ENCODE peak calls at places on chromosome 1, in four cellular contexts. D is heart right ventricle, M is endothelial cell of umbilical vein, Z is AG04450. C is an unnamed sample. For H3K9me3, the result is how much of the 10 kb centered on the place peaks cover.

GRCh38 chr1:232457607-232458006 is 172.3 kb downstream of the SIPA1L2 start:
- DNase-seq in M (no peak), D (no peak), Z (no peak), C (no peak)

GRCh38 chr1:2132222-2133038 is 62.1 kb downstream of the FAAP20 start:
- DNase-seq in Z (no peak), M (peak), D (peak), C (no peak)

GRCh38 chr1:41626146-41626545 is 141.7 kb upstream of the EDN2 start:
- DNase-seq in M (no peak), Z (no peak), D (no peak), C (no peak)

GRCh38 chr1:198520524-198521254 is 19.8 kb downstream of the ATP6V1G3 start:
- DNase-seq in Z (no peak), M (no peak), D (no peak), C (no peak)

GRCh38 chr1:92030701-92031107 is 919 bp downstream of the EPHX4 start:
- DNase-seq in M (peak), D (no peak), Z (no peak), C (no peak)

GRCh38 chr1:179889619-179890018 is 7.5 kb downstream of the TOR1AIP1 start:
- DNase-seq in M (no peak), Z (no peak), D (no peak), C (no peak)

GRCh38 chr1:3587133-3587733 is 24.1 kb downstream of the MEGF6 start:
- DNase-seq in Z (no peak), D (no peak), M (no peak), C (no peak)

GRCh38 chr1:172993640-172994039 is 57.1 kb downstream of the TNFSF18 start:
- DNase-seq in Z (peak), M (no peak), D (no peak), C (no peak)

GRCh38 chr1:57986432-57986831 is 560.1 kb downstream of the OMA1 start:
- DNase-seq in Z (no peak), D (no peak), M (no peak), C (no peak)

GRCh38 chr1:151457911-151458882 is 1.1 kb downstream of the POGZ start:
- DNase-seq in Z (peak), D (peak), M (peak), C (peak)

GRCh38 chr1:200880212-200880611 is 7.4 kb downstream of the GPR25 start:
- DNase-seq in M (no peak), Z (no peak), D (no peak), C (no peak)

GRCh38 chr1:89114662-89115061 is 11.3 kb downstream of the GBP2 start:
- DNase-seq in Z (no peak), M (no peak), D (no peak), C (no peak)

GRCh38 chr1:8426996-8427395 is 109.1 kb downstream of the SLC45A1 start:
- DNase-seq in D (no peak), M (no peak), Z (no peak), C (no peak)

GRCh38 chr1:178133291-178133989 is 39.5 kb downstream of the RASAL2 start:
- DNase-seq in D (no peak), M (no peak), Z (no peak), C (no peak)

GRCh38 chr1:224495861-224496260 is 61.3 kb upstream of the WDR26 start:
- DNase-seq in Z (no peak), D (no peak), M (no peak), C (no peak)

GRCh38 chr1:180911640-180912161 is 996 bp upstream of the KIAA1614 start:
- DNase-seq in Z (no peak), D (no peak), M (no peak), C (no peak)

GRCh38 chr1:153616144-153616884 is at the start of gene S100A14:
- DNase-seq in M (no peak), D (peak), Z (no peak), C (no peak)

GRCh38 chr1:11944358-11944981 is 10.0 kb downstream of the PLOD1 start:
- DNase-seq in D (no peak), M (no peak), Z (no peak), C (no peak)

GRCh38 chr1:18110968-18111367 is 3.4 kb downstream of the IGSF21 start:
- DNase-seq in D (peak), Z (no peak), M (no peak), C (no peak)

GRCh38 chr1:18110598-18110939 is 3.0 kb downstream of the IGSF21 start:
- DNase-seq in Z (no peak), M (no peak), D (peak), C (no peak)

GRCh38 chr1:18108313-18109057 is 887 bp downstream of the IGSF21 start:
- DNase-seq in M (no peak), Z (no peak), D (no peak), C (no peak)

GRCh38 chr1:18109058-18109755 is 1.6 kb downstream of the IGSF21 start:
- DNase-seq in D (peak), M (no peak), Z (no peak), C (no peak)

GRCh38 chr1:18109756-18110597 is 2.4 kb downstream of the IGSF21 start:
- DNase-seq in D (peak), M (no peak), Z (no peak), C (no peak)
- TF ChIP-seq CTCF in D (no peak), M (no peak), Z (no peak), C (no peak)

DNA sequence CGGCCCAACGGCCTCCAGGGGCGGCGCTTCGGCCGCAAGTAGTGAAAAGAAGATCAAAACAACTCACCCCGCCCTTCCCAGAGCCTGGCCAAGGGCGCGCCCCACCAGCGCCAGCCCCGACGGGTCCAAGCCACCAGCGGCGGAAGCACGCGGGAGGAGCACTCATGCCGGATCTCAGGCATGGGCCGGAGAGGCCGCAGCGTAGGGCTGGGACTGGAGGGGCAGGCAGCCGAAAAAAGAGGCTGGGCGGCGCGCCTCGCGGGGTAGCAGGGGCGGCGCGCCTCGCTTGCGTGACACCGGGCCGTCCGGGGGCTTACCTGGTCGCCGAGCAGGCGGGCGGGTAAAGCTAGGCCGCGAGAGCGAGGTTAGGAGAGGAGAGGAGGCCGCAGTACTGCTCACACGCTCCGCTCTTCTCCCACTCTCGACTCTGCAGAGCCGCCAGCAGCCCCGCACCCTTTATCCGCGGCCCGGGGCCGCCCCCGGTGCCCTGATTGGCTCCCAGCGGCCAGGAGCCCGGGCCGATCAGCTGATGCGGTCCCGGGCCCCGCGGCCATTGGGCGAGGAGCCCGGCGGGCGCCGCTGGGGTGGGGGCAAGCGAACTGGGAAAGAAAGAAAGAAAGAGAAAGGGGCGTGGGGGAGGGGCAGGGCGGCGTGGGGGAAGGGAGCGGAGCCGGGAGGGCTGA is at the start of gene GLUL:
- DNase-seq in Z (peak), M (peak), D (peak), C (peak)
- H3K27ac ChIP-seq in Z (peak), M (peak), D (peak), C (peak)

GRCh38 chr1:115641762-115642167 is at the start of gene VANGL1:
- DNase-seq in D (peak), M (peak), Z (no peak), C (peak)

GRCh38 chr1:115642168-115643072 is 650 bp downstream of the VANGL1 start:
- DNase-seq in M (peak), Z (no peak), D (peak), C (no peak)

GRCh38 chr1:115643636-115644035 is 1.9 kb downstream of the VANGL1 start:
- DNase-seq in M (no peak), D (no peak), Z (no peak), C (no peak)

GRCh38 chr1:115643219-115643618 is 1.4 kb downstream of the VANGL1 start:
- DNase-seq in M (no peak), Z (no peak), D (no peak), C (no peak)

GRCh38 chr1:115640384-115640783 is 1.4 kb upstream of the VANGL1 start:
- DNase-seq in Z (no peak), M (no peak), D (no peak), C (no peak)
- H3K9me3 ChIP-seq in Z (under half), M (under half), D (under half), C (under half)

DNA sequence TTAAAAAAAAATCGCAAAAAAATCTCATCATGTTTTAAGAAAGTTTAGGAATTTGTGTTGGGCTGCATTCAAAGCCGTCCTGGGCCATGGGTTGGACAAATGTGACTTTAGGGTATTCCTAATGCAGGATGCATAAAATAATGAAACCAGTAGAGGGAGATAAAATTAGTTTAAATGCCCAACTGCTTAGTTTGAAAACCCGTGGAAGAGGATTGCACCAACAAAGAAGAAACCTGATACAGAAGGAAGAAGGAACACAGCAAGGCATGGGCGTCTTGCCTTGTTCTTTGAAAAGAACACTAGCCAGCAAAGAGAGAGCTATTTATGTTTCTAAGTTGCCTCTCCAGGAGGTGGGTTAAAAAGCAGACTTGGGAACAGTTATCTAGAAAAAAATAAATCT is 37.9 kb downstream of the WDR3 start:
- DNase-seq in M (no peak), Z (peak), D (no peak), C (no peak)
- TF ChIP-seq CTCF in M (no peak), Z (peak), D (no peak), C (no peak)

DNA sequence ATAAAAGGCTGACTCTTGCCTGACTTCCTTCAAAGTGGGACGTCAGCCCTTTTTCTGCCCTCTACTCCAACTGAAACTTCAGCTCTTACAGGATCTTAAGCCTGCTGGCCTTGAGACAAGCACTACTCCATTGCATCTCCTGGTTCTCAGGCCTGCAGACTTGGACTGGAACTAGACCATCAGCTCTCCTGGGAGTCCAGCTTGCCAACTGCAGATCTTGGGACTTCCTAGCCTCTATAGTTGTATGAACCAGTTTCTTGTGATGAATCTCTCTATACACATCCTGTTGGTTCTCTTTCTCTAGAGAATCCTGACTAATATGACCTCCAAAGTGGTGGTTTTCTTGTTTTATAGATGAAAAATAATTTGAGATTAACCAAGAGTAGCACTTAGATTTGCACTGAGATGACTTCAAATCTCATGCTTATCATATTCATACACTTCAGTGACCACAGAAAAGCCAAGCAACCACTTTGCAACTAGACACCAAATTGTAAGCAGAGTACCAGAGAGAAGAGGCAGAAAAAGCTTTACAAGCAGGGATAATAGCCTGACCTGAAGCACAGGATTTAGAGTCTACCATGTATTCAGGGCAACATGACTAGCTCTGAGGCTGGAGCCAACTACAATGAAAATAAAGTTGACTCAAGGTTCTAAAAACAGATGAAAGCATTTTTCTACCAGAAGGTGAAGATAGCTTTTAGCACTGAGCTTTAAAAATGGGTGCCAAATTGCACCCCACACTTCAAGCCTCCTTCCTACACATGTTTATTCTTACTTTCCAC is 661.3 kb upstream of the USP24 start:
- DNase-seq in D (peak), Z (no peak), M (no peak), C (no peak)
- H3K27ac ChIP-seq in D (no peak), Z (no peak), M (no peak), C (no peak)

DNA sequence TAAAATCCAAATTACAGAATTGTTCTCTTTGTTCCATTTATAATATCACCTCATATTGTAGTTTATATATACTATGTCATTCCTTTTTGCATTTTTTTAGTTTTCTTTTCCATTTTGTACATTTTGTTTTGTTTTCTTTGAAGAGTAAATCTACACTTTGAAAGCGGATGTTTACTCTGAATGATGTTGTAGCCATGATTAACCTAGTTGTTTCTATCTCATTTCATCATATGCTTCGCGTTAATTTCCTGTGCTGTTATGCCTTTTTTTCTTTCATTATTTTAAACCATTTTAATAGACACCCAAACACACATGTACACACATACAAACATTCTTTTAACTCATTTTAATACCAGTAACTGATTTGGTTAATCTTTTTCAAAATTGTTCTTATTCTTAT is 5.3 kb downstream of the OR2T6 start:
- DNase-seq in M (no peak), Z (no peak), D (no peak), C (no peak)
- H3K9me3 ChIP-seq in M (under half), Z (under half), D (under half), C (under half)

DNA sequence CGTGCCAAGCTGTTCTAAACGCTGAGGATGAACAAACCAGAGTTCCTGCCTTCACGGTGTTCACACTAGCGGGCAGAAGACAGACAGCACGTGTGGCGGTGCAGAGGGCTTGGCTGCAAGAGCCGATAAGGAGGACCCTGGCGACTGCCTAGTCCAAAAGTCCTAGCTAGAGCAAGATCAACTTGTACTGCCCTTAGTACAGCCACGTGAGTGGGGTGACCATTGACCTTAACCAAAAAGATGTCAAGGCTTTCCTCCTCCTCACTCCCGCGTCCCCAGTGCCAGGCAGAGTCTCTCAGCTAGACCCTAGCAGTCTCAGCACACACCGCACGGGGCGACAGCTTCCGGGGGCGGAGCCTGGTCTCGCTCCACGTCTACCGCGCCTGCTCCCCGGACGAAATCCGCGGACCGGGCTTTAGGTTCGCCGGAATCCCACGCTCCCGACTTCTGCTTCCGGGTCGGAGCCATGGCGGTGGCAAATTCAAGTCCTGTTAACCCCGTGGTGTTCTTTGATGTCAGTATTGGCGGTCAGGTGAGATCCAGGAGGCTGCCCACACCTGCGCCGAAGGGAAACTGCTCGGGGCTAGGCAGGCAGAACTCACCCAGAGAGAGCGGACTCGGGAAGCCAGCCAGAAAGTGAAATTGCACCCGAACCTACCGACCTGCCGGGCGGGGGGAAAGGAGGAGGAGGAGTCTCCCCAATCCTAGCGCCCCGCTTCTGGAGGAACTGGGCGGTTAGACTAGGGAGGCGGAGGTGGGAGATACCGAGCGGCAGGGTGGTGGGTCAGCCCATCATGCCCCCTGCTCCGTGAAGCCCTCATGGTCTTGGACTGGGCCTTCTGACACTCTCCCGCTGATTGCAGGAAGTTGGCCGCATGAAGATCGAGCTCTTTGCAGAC is at the start of gene PPIH:
- DNase-seq in M (peak), Z (peak), D (peak), C (peak)
- TF ChIP-seq CTCF in M (no peak), Z (peak), D (peak), C (no peak)

GRCh38 chr1:23617019-23617418 is 57.7 kb upstream of the ID3 start:
- DNase-seq in Z (no peak), D (no peak), M (no peak), C (no peak)

GRCh38 chr1:23620605-23621004 is 61.3 kb upstream of the ID3 start:
- DNase-seq in Z (no peak), D (no peak), M (no peak), C (no peak)

GRCh38 chr1:23616292-23616822 is 57.1 kb upstream of the ID3 start:
- DNase-seq in M (no peak), D (no peak), Z (no peak), C (no peak)

GRCh38 chr1:23619299-23620188 is 60.2 kb upstream of the ID3 start:
- DNase-seq in Z (no peak), D (peak), M (peak), C (peak)

GRCh38 chr1:23618586-23619083 is 59.3 kb upstream of the ID3 start:
- DNase-seq in Z (no peak), D (no peak), M (no peak), C (no peak)
- H3K27ac ChIP-seq in Z (no peak), D (no peak), M (no peak), C (peak)